ENCODE peak calls at places on chromosome 3, in four cellular contexts. C is transverse colon; J is IMR-90; T is CD4-positive, CD25-positive, alpha-beta regulatory T cell. V is an unnamed sample.

GRCh38 chr3:171306631-171307030 is 153.6 kb downstream of the TNIK start:
- DNase-seq in C (peak; percentile 56), J (peak; percentile 99), T (no peak), V (no peak)

GRCh38 chr3:16994842-16995535 is 110.2 kb downstream of the PLCL2 start:
- DNase-seq in C (no peak), J (no peak), T (no peak), V (no peak)

GRCh38 chr3:74267583-74268184 is 346.8 kb downstream of the CNTN3 start:
- DNase-seq in C (peak; percentile 19), J (peak; percentile 63), T (no peak), V (peak; percentile 23)

GRCh38 chr3:64578384-64578783 is 109.4 kb downstream of the ADAMTS9 start:
- DNase-seq in C (no peak), J (no peak), T (no peak), V (no peak)

GRCh38 chr3:161474691-161475090 is 21.9 kb upstream of the OTOL1 start:
- DNase-seq in C (no peak), J (no peak), T (no peak), V (no peak)

GRCh38 chr3:153268564-153269279 is 106.7 kb downstream of the RAP2B start:
- DNase-seq in C (no peak), J (no peak), T (no peak), V (no peak)

GRCh38 chr3:107928084-107928445 is 162.8 kb downstream of the CD47 start:
- DNase-seq in C (peak; percentile 8), J (peak; percentile 49), T (no peak), V (no peak)

GRCh38 chr3:186618318-186618938 is 5.6 kb downstream of the AHSG start:
- DNase-seq in C (no peak), J (no peak), T (no peak), V (no peak)

GRCh38 chr3:65979152-65979551 is 59.6 kb downstream of the MAGI1 start:
- DNase-seq in C (no peak), J (peak; percentile 80), T (no peak), V (no peak)

GRCh38 chr3:114554716-114555115 is 260.9 kb downstream of the TIGIT start:
- DNase-seq in C (no peak), J (no peak), T (no peak), V (no peak)

DNA sequence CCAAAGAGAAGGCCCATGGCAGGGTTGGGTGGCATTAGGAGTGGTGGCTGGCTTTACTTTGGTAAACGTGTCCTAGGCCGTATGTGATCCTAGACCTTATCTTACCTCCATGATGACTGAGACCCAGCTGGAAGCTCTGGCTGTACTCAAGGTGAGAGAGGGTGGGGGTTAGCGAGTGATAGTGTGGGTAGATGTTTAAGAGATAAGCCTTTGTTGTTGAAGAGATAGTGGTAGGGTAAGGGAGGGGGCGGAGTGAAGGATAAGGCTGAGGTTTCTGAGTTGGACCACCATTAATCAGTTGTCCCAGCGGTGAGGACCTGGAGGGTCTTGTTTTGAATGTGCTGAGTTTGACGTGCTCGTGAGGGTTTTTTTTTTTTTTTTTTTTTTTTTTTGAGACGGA is 61.5 kb upstream of the ULK4 start:
- DNase-seq in C (no peak), J (no peak), T (no peak), V (peak; percentile 12)
- H3K4me1 ChIP-seq in C (peaks cover 67% of the 10 kb centered on the region), J (peaks cover 29% of the 10 kb centered on the region), T (peaks cover 6% of the 10 kb centered on the region), V (peaks cover 17% of the 10 kb centered on the region)

GRCh38 chr3:46926039-46926438 is 48.5 kb downstream of the PTH1R start:
- DNase-seq in C (peak; percentile 9), J (peak; percentile 82), T (no peak), V (no peak)
- H3K4me1 ChIP-seq in C (peaks cover 45% of the 10 kb centered on the region), J (peaks cover 11% of the 10 kb centered on the region), T (peaks cover 34% of the 10 kb centered on the region), V (peaks cover 9% of the 10 kb centered on the region)

DNA sequence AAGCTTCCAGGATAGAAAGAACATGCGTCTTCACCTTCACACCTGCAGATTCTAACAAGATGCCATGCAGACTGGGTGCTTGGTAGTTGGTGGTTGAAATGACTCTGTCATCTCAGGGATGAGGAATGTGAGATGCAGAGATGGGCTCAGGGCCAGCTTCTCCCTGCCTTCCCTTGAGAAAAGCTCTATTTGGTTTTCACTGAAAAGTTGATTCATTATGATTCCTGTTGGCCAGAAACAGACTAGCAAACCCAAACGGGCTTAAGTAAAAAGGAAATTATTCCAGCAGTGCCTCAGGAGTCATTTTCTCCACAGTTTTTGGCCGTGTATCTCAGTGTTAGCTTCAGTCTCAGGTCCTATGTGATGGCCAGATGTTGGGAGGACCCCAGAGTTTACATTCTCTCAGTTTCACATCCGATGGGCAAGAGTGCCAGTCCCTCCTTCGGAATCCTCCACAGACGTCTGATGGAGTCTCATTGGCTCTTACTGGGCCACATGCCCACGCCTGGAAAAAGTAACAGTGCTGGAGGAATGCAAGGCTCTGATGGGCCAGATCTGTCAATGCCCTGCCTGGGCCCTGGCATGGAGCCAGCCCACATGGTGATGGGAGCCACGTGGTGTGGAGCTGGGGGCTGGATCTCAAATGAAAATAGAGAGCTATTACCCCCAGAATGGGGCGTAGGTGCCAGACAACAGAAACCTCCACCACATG is 22.3 kb upstream of the SACM1L start:
- DNase-seq in C (no peak), J (peak; percentile 69), T (no peak), V (no peak)
- H3K4me1 ChIP-seq in C (peaks cover 16% of the 10 kb centered on the region), J (peaks cover 34% of the 10 kb centered on the region), T (peaks cover 18% of the 10 kb centered on the region), V (peaks cover 25% of the 10 kb centered on the region)

GRCh38 chr3:163508212-163508611 is 1570.1 kb downstream of the SI start:
- DNase-seq in C (no peak), J (no peak), T (no peak), V (no peak)
- H3K4me1 ChIP-seq in C (no peaks in the 10 kb centered on the region), J (no peaks in the 10 kb centered on the region), T (no peaks in the 10 kb centered on the region), V (peaks cover 2% of the 10 kb centered on the region)

V was measured in DND-41.